ENCODE peak calls at places on chromosomes 1 and 21, in five cellular contexts. S, Y, K, T and M are unnamed samples.

GRCh38 chr1:23424171-23424959 is at the start of gene TCEA3:
- DNase-seq in S (no peak), Y (peak), K (peak), T (peak), M (peak)

GRCh38 chr1:62175568-62176179 is 19.0 kb upstream of the L1TD1 start:
- DNase-seq in S (no peak), Y (no peak), K (no peak), T (peak), M (no peak)

GRCh38 chr1:241536969-241537368 is 4.8 kb downstream of the KMO start:
- DNase-seq in S (no peak), Y (no peak), K (no peak), T (no peak), M (no peak)

GRCh38 chr1:19312782-19313635 is 883 bp downstream of the SLC66A1 start:
- DNase-seq in S (no peak), Y (no peak), K (no peak), T (no peak), M (peak)

GRCh38 chr1:162956922-162957321 is 95.9 kb upstream of the CCDC190 start:
- DNase-seq in S (no peak), Y (no peak), K (no peak), T (no peak), M (no peak)

GRCh38 chr1:196438324-196438723 is 169.9 kb downstream of the KCNT2 start:
- DNase-seq in S (no peak), Y (no peak), K (no peak), T (no peak), M (no peak)

GRCh38 chr1:152185544-152186391 is 26.7 kb upstream of the RPTN start:
- DNase-seq in S (no peak), Y (no peak), K (peak), T (peak), M (no peak)

GRCh38 chr1:146039844-146040194 is 18.3 kb upstream of the HJV start:
- DNase-seq in S (no peak), Y (no peak), K (no peak), T (no peak), M (no peak)

GRCh38 chr1:101820080-101820479 is 176.6 kb downstream of the OLFM3 start:
- DNase-seq in S (no peak), Y (no peak), K (no peak), T (no peak), M (no peak)

GRCh38 chr1:10540277-10541005 is 65.7 kb downstream of the PEX14 start:
- DNase-seq in S (no peak), Y (no peak), K (peak), T (peak), M (no peak)

GRCh38 chr1:113811353-113811887 is 856 bp downstream of the RSBN1 start:
- DNase-seq in S (peak), Y (no peak), K (peak), T (peak), M (no peak)

GRCh38 chr1:29800522-29800956 is 564.2 kb downstream of the PTPRU start:
- DNase-seq in S (no peak), Y (no peak), K (no peak), T (no peak), M (no peak)

GRCh38 chr21:46183910-46184624 is at the start of gene SPATC1L:
- DNase-seq in S (peak), Y (peak), K (peak), T (peak), M (peak)

GRCh38 chr21:41952568-41953248 is 1.1 kb downstream of the C2CD2 start:
- DNase-seq in S (no peak), Y (no peak), K (no peak), T (peak), M (no peak)

GRCh38 chr1:213549982-213550381 is 437.8 kb upstream of the PROX1 start:
- DNase-seq in S (no peak), Y (no peak), K (no peak), T (no peak), M (no peak)

GRCh38 chr1:150162862-150163706 is 13.4 kb downstream of the PLEKHO1 start:
- DNase-seq in S (peak), Y (peak), K (peak), T (peak), M (peak)

GRCh38 chr1:181159451-181160151 is 71.1 kb downstream of the IER5 start:
- DNase-seq in S (peak), Y (no peak), K (no peak), T (no peak), M (no peak)

GRCh38 chr1:197145451-197146029 is 929 bp downstream of the ASPM start:
- DNase-seq in S (peak), Y (no peak), K (no peak), T (no peak), M (no peak)

GRCh38 chr1:234538062-234538731 is 59.2 kb upstream of the TARBP1 start:
- DNase-seq in S (peak), Y (no peak), K (no peak), T (no peak), M (no peak)

GRCh38 chr1:235625340-235625739 is 24.2 kb downstream of the GNG4 start:
- DNase-seq in S (no peak), Y (no peak), K (no peak), T (no peak), M (no peak)

GRCh38 chr1:226223786-226224244 is 351 bp downstream of the MIXL1 start:
- DNase-seq in S (no peak), Y (no peak), K (no peak), T (no peak), M (peak)

GRCh38 chr1:222974496-222974895 is 159.7 kb downstream of the DISP1 start:
- DNase-seq in S (no peak), Y (no peak), K (no peak), T (no peak), M (no peak)

GRCh38 chr1:213761845-213762407 is 225.8 kb upstream of the PROX1 start:
- DNase-seq in S (no peak), Y (no peak), K (no peak), T (no peak), M (no peak)

GRCh38 chr21:17519965-17520364 is 7.1 kb downstream of the CXADR start:
- DNase-seq in S (no peak), Y (no peak), K (no peak), T (no peak), M (no peak)

GRCh38 chr1:40856656-40857302 is 5.4 kb downstream of the CITED4 start:
- DNase-seq in S (no peak), Y (no peak), K (no peak), T (no peak), M (no peak)

GRCh38 chr1:228463559-228464455 is 23.4 kb upstream of the RNF187 start:
- DNase-seq in S (no peak), Y (no peak), K (peak), T (no peak), M (peak)
- TF ChIP-seq POLR2A in S (no peak), Y (no peak), K (no peak), T (no peak), M (no peak)

DNA sequence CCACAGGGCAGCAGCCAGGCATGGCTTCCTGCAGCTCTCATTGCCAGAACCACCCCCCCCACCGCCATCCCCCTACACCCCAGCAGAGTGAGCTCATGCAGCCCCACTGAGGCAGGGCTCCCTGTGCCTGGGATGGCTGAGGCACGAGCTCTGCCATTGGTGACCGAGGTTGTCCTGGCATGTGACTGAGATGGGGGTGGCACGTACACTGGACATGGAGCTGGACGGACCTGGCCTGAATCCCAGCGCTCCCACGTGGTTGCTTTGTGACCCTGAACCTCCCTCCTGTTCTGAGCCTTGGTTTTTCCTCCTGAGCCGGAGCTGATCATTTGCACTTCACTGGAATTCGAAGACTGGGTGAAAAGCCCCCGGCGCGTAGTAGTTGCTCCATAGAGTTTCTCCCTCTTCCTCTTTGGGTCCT is 28.3 kb downstream of the ALPL start:
- DNase-seq in S (no peak), Y (peak), K (peak), T (peak), M (no peak)
- H3K27ac ChIP-seq in S (peak), Y (peak), K (peak), T (peak), M (no peak)

DNA sequence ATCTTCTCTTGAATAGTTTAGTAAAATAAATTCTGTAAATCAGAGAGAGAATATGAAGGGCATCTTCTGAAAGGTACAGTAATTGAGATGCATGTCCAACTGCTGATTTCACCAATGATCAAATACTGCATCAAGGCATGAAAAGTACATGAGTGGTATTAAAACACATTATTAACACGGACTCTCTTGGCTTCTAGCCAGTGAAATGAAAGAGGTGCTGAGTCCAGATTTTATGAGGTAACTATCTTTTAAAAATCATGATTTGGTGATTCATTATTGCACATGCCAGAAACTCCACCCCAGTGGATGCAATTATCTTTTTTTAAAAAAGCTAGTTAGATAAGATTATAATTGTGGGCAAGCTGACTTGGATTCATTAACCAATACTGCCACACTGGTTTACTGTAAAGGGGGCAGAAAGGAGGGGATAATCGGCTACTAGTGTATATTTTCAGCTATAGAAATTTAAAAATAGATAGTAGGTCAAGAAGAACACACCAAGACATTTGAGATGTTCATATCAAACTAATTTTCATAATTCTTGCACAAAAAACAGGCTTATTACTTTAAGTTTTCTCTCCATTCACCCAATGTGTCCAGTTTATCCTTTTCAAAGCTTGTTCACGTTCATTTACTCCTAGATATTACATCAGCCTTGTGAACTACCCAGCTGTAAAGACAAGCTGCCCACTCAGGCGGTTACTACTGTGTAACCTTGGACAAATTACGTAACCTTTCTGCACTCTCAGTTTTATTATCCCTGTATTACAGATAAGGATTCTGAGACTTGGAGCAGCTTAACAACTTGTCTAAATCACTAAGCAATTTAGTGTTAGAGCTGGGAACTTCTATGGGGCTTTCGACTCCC is 20.3 kb upstream of the LPAR3 start:
- DNase-seq in S (no peak), Y (no peak), K (no peak), T (peak), M (no peak)
- TF ChIP-seq POLR2A in S (no peak), Y (no peak), K (no peak), T (no peak), M (no peak)

GRCh38 chr1:17565551-17565971 is 26.1 kb downstream of the ARHGEF10L start:
- DNase-seq in S (no peak), Y (no peak), K (peak), T (no peak), M (no peak)
- H3K27ac ChIP-seq in S (peak), Y (no peak), K (no peak), T (no peak), M (peak)

DNA sequence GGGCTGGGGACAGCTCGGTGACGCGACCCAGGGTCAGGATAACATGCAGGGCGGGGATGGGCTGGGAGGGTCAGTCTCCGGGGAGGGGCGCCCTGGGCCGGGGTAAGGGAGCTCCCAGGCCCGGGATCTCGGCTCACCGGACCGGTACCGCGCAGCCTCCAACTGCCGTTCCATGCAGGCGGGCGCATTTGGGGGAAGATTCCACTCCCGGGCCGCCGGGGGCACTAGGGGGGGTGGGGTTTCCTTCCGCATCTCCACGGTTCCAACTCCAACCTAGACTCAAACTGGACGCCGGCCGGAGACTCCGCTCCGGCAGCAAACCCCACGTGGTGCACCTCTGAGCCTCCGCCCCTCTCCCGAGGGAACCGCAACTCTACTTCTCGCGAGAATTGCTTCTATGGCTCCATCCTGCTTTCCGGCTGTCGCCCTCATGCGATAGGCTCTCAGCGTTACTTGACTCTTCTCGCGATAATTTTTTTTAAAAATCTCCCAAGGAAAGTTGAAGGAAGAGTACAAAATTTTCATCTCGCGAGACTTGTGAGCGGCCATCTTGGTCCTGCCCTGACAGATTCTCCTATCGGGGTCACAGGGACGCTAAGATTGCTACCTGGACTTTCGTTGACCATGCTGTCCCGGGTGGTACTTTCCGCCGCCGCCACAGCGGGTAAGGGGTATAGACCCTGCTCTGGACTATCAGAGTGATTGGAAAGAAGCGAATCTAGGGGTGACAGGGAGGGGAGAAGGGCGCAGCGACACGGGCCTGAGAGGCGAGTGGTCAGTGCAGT is at the start of the genes ATP5PB and WDR77:
- DNase-seq in S (peak), Y (peak), K (peak), T (peak), M (peak)
- TF ChIP-seq POLR2A in S (no peak), Y (peak), K (no peak), T (no peak), M (peak)

DNA sequence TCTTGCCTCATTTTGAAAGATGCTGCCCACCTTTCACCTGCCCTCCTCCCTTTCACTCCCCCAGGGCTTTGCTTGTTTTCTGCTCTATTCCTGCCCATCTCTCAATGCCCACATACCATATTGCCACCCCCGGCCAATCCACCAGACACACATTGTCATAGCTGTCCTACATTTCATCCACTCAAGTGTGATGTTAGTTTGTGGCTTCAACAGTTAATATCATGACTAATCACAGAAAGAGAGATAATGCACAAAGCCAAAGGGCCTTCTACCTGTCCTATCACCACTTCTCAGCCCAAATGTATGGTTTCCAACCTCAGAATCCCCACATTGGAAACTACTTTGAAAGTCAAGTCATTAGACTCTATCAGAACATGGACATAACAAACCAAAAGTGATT is 18.0 kb upstream of the RCSD1 start:
- DNase-seq in S (no peak), Y (no peak), K (no peak), T (no peak), M (no peak)
- H3K27ac ChIP-seq in S (no peak), Y (no peak), K (peak), T (no peak), M (no peak)

DNA sequence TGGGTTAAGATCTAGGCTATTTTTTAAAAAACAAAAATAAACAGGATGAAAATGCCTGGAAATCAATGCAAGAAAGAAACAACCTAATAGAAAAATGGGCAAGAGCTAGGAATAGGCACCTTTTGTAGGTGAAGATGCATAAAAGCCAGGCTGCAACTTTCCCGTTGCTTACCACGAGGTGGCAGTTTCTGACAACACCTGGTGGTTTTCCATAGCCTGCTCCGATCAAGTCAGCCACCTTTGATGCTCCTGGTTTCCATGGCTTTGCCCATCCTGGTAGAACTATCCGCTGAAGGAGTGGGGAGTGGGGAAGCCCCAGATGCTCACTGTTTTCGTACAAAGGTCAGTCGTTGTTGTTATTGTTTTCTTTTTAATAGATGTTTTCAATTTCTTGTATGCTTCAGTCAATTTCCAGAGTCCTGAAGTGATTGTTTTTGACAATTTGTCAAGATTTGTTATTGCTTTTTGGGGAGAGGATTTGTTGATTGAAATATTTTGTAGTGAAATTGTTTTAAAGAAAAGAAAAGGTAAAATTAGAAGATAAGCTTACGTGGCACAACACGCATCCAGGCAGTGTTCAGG is 24.1 kb downstream of the UBE2Q1 start:
- DNase-seq in S (no peak), Y (no peak), K (no peak), T (no peak), M (no peak)
- TF ChIP-seq POLR2A in S (no peak), Y (no peak), K (no peak), T (no peak), M (no peak)

GRCh38 chr1:116835161-116835560 is 74.6 kb upstream of the PTGFRN start:
- DNase-seq in S (no peak), Y (no peak), K (no peak), T (no peak), M (no peak)
- H3K27ac ChIP-seq in S (no peak), Y (no peak), K (no peak), T (no peak), M (no peak)